ENCODE peak calls at places on chromosome 5, in eight cellular contexts. X, Y, J, S, H, T, D and N are unnamed samples.

GRCh38 chr5:157756122-157756521 is 12.6 kb downstream of the LSM11 start:
- DNase-seq in H (no peak), X (no peak), T (no peak), S (no peak), Y (no peak), J (no peak), D (no peak), N (no peak)

GRCh38 chr5:113294341-113295110 is 140.3 kb downstream of the TSSK1B start:
- DNase-seq in H (peak), J (peak), S (peak), X (peak), D (peak), Y (peak), T (peak), N (peak)

GRCh38 chr5:92371171-92371888 is 988.2 kb upstream of the ARRDC3 start:
- DNase-seq in Y (no peak), T (no peak), D (no peak), J (no peak), S (no peak), X (peak), H (no peak), N (no peak)

GRCh38 chr5:111168608-111169007 is 55.6 kb upstream of the CAMK4 start:
- DNase-seq in H (no peak), S (no peak), Y (no peak), T (no peak), X (no peak), D (no peak), J (no peak), N (no peak)

GRCh38 chr5:3531320-3531986 is 64.2 kb upstream of the IRX1 start:
- DNase-seq in X (no peak), J (no peak), S (no peak), D (no peak), T (no peak), Y (no peak), H (no peak), N (no peak)

GRCh38 chr5:88251048-88251711 is 17.5 kb downstream of the TMEM161B start:
- DNase-seq in T (no peak), D (peak), Y (no peak), S (no peak), X (no peak), H (no peak), J (no peak), N (no peak)

GRCh38 chr5:157109744-157110143 is 900 bp upstream of the HAVCR2 start:
- DNase-seq in D (no peak), H (no peak), X (no peak), S (no peak), Y (no peak), T (no peak), J (no peak), N (no peak)

GRCh38 chr5:153831976-153832375 is 206.7 kb downstream of the FAM114A2 start:
- DNase-seq in T (peak), D (peak), H (peak), X (peak), J (no peak), S (no peak), Y (no peak), N (no peak)

GRCh38 chr5:172179032-172179989 is 8.7 kb downstream of the STK10 start:
- DNase-seq in D (peak), J (no peak), X (no peak), T (no peak), S (no peak), H (peak), Y (no peak), N (peak)

GRCh38 chr5:80070338-80071056 is 35.3 kb downstream of the THBS4 start:
- DNase-seq in S (no peak), H (no peak), T (no peak), D (peak), Y (no peak), X (no peak), J (no peak), N (no peak)

GRCh38 chr5:148455055-148455675 is 71.4 kb downstream of the FBXO38 start:
- DNase-seq in H (no peak), J (no peak), D (peak), Y (no peak), T (no peak), S (no peak), X (no peak), N (no peak)

GRCh38 chr5:18102733-18103132 is 468.5 kb downstream of the TAF11L14 start:
- DNase-seq in D (no peak), S (no peak), Y (no peak), T (no peak), J (no peak), X (no peak), H (no peak), N (no peak)

GRCh38 chr5:73606206-73606753 is 19.7 kb upstream of the ARHGEF28 start:
- DNase-seq in X (no peak), S (no peak), D (peak), Y (no peak), J (no peak), H (no peak), T (no peak), N (no peak)

GRCh38 chr5:72244862-72245371 is 75.1 kb downstream of the MRPS27 start:
- DNase-seq in D (peak), X (peak), H (peak), S (peak), J (no peak), T (peak), Y (no peak), N (no peak)

GRCh38 chr5:140041492-140042421 is 1.3 kb downstream of the NRG2 start:
- DNase-seq in S (peak), X (peak), H (peak), T (peak), Y (peak), J (peak), D (peak), N (peak)

DNA sequence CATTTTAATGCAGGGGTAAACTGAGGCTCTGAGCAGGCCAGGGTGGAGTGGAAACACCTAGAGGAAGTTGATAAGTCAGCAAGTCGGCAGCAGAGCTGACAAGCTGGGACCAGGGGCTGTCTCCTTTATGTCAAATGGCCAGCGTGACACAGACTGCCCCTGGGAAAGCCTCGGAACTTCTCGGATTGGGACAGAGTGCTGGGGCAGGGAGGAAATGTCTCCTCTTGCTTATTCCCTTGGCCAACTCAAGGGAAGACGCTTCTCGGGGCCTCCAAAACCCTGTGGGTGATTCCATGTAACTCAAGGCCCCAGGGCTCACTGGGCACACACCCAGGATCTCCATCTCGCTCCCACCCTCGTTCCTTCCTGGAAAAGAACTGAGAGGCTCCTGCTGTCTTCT is 25.4 kb upstream of the ANXA6 start:
- DNase-seq in X (no peak), T (no peak), J (no peak), D (no peak), S (no peak), H (no peak), Y (no peak), N (no peak)
- TF ChIP-seq CTCF in X (no peak), T (no peak), J (no peak), D (no peak), S (no peak), H (no peak), Y (no peak), N (no peak)

DNA sequence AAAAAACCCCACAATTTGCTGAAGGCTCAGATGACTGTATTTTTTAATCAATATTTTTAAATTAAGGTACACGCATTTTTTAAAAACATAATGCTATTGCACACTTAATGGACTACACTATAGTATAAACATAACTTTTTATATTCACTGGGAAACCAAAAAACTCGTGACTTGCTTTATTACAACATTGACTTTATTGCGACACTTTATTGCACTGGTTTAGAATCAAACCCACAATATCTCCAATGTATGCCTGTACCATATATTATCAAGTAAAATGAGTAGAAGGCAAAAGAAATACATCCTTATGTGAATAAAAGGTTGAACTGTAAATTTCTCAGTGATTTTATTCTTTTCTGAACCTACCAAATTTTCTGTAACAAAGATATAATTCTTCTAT is 53.7 kb downstream of the RICTOR start:
- DNase-seq in T (no peak), Y (no peak), H (no peak), D (no peak), J (no peak), S (no peak), X (no peak), N (no peak)
- TF ChIP-seq CTCF in T (no peak), Y (no peak), H (no peak), D (no peak), J (no peak), S (no peak), X (no peak), N (no peak)

GRCh38 chr5:106072208-106072607 is 1598.5 kb downstream of the EFNA5 start:
- DNase-seq in S (no peak), Y (no peak), D (no peak), J (no peak), X (no peak), T (no peak), H (no peak), N (no peak)
- TF ChIP-seq CTCF in S (no peak), Y (no peak), D (no peak), J (no peak), X (no peak), T (no peak), H (no peak), N (no peak)

DNA sequence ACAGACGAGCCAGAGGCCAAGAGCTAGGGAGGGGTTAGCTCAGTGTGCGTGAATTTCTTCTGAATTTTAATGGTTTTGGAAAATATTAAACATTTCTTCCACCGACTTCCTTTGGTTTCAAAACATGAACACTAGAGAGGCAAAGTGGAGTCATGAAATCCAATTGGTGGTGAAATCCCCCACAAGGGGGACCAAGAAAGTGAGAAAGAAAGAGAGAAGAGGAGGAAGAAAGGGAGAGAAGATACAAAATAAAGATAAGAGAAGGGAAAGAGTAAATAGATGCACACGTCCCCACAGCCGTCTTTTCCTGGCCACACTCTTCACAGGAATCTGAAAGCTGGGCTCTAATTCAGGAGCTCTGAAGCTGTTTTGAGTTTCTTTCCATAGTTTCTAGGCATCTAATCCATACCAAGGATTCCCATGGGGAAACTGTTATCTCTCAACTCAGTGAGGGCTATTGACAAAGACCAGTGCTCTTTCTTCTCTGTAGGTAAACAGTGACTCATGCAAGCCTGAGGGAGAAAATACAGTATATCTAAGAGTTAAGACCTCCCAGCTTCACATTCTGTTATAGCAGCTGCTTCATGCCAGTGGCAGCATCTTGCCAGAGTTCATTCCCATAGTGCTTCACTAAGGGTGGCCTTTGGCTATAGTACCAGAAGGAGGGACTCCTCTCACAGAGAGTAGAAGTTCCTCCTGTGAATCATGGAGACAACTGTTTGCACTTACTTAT is 115.8 kb upstream of the LIFR start:
- DNase-seq in T (peak), D (peak), H (no peak), J (no peak), Y (no peak), X (peak), S (no peak), N (no peak)
- TF ChIP-seq CTCF in T (no peak), D (no peak), H (no peak), J (no peak), Y (no peak), X (no peak), S (no peak), N (no peak)

GRCh38 chr5:41252036-41252435 is 38.7 kb upstream of the C6 start:
- DNase-seq in S (no peak), Y (no peak), H (no peak), J (no peak), D (peak), T (peak), X (no peak), N (no peak)
- TF ChIP-seq CTCF in S (no peak), Y (no peak), H (no peak), J (no peak), D (no peak), T (no peak), X (no peak), N (no peak)

GRCh38 chr5:82259172-82259800 is 18.9 kb downstream of the RPS23 start:
- DNase-seq in S (no peak), X (peak), J (no peak), H (peak), Y (no peak), D (peak), T (peak), N (no peak)
- TF ChIP-seq CTCF in S (peak), X (peak), J (no peak), H (peak), Y (peak), D (peak), T (peak), N (no peak)